ENCODE peak calls at places on chromosomes 16 and 17, in nine cellular contexts. A is AG04449, V is neural progenitor cell, G is WTC11, O is GM13976, X is Calu3, C is mucosa of descending colon, Q is GM06990, I is coronary artery. N is an unnamed sample.

GRCh38 chr16:50547944-50548658 is at the start of gene NKD1:
- DNase-seq in A (no peak), V (peak; percentile 95), G (peak; percentile 69), O (peak; percentile 96), X (peak; percentile 63), C (peak; percentile 71), Q (peak; percentile 64), I (peak; percentile 79), N (peak; percentile 80)

GRCh38 chr16:11181889-11182279 is 74.1 kb downstream of the SOCS1 start:
- DNase-seq in A (no peak), V (no peak), G (no peak), O (no peak), X (no peak), C (peak; percentile 18), Q (no peak), I (no peak), N (no peak)

GRCh38 chr17:45172541-45173286 is 11.0 kb downstream of the HEXIM2 start:
- DNase-seq in A (no peak), V (peak; percentile 62), G (peak; percentile 38), O (peak; percentile 62), X (peak; percentile 99), C (peak; percentile 81), Q (peak; percentile 65), I (peak; percentile 90), N (no peak)

GRCh38 chr16:21218135-21218534 is 6.8 kb upstream of the ZP2 start:
- DNase-seq in A (no peak), V (no peak), G (no peak), O (no peak), X (no peak), C (no peak), Q (no peak), I (peak; percentile 14), N (no peak)

GRCh38 chr17:68399638-68400403 is 57.5 kb downstream of the WIPI1 start:
- DNase-seq in A (no peak), V (no peak), G (no peak), O (no peak), X (no peak), C (no peak), Q (no peak), I (no peak), N (no peak)

GRCh38 chr16:72172105-72173034 is at the start of gene PMFBP1:
- DNase-seq in A (peak; percentile 21), V (no peak), G (no peak), O (peak; percentile 60), X (peak; percentile 37), C (peak; percentile 44), Q (peak; percentile 75), I (no peak), N (no peak)

GRCh38 chr16:59686405-59686804 is 952.3 kb upstream of the GOT2 start:
- DNase-seq in A (no peak), V (no peak), G (no peak), O (no peak), X (no peak), C (no peak), Q (no peak), I (no peak), N (no peak)

GRCh38 chr17:29640413-29640812 is 17.7 kb upstream of the CORO6 start:
- DNase-seq in A (peak; percentile 57), V (no peak), G (no peak), O (no peak), X (no peak), C (no peak), Q (no peak), I (no peak), N (no peak)

DNA sequence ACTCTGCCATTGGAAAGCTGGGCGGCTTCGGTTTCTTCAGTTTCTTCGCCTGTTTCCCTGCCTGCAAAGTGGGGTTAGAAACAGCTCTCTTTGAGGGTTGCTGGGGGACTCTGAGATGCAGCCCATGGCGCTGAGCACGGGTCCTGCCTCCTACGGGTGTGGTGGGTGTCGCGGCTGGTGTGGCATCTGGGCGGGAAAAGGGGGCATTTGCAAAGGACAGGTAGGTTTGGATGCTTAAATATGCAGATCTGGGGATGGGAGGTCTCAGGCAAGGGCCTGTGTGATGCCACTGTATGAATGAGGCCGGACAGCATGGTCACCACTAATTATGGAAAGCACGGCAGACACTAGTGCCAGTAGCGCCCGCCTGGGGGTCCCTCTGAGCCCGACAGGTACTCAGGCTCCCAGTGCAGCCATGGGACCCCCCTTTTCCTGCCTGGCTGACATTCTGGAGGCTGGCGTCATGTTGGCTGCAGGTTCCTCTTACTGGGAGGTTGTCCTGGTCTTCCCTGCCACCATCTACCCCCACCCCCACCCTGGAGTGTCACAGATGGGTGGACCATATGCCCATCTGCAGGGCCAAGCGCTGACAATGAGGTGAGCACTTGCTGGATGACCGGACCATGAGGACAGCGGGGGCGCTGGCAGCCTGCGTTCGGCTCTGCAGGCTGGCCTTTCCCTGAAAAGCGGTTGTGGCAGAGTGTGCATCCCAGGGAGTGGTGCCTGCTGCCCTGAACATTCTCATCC is 237.7 kb downstream of the SEC14L1 start:
- DNase-seq in A (no peak), V (no peak), G (no peak), O (no peak), X (no peak), C (no peak), Q (no peak), I (no peak), N (no peak)
- TF ChIP-seq CTCF in A (no peak), V (no peak), G (no peak), O (no peak), X (no peak), C (no peak), Q (no peak), I (no peak), N (no peak)

DNA sequence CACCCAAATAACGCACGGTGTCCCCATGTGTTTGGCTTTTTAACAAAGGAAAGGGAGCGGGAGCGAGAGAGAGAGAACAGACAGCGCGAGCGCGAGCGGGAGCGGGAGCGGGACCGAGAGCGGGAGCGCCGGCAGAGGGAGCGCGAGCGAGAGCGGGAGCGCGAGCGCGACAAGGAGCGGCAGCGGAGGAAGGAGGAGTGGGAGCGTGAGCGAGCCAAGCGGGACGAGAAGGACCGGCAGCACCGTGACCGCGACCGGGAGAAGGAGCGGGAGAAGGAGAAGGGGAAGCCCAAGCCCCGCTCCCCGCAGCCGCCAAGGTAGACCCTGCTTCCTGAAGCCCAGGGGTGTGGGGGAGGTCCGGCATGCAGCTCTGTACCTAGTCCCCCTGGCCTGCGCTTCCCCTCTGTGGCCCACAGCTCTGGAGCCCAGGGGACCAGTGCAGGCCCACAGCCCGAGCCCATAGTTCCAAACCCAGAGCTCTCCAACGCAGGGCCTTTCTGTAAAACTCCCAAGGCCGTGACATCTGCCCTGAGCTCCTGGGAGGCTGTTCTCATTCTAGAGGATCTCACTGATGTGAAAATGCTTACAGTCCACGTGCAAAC is 27.1 kb upstream of the IL17C start:
- DNase-seq in A (no peak), V (peak; percentile 73), G (peak; percentile 68), O (no peak), X (no peak), C (no peak), Q (no peak), I (no peak), N (peak; percentile 56)
- TF ChIP-seq CTCF in A (no peak), V (peak; percentile 48), G (no peak), O (no peak), X (no peak), C (no peak), Q (no peak), I (no peak), N (no peak)

GRCh38 chr17:80158846-80159245 is 11.0 kb upstream of the CARD14 start:
- DNase-seq in A (no peak), V (no peak), G (no peak), O (no peak), X (no peak), C (no peak), Q (no peak), I (no peak), N (no peak)

GRCh38 chr17:80151333-80151732 is 4.4 kb upstream of the EIF4A3 start:
- DNase-seq in A (peak; percentile 57), V (no peak), G (no peak), O (no peak), X (no peak), C (no peak), Q (no peak), I (no peak), N (no peak)

GRCh38 chr17:80152057-80152831 is 5.3 kb upstream of the EIF4A3 start:
- DNase-seq in A (no peak), V (no peak), G (peak; percentile 4), O (no peak), X (no peak), C (no peak), Q (no peak), I (no peak), N (no peak)

GRCh38 chr17:80153004-80153403 is 6.1 kb upstream of the EIF4A3 start:
- DNase-seq in A (no peak), V (no peak), G (peak; percentile 4), O (no peak), X (no peak), C (no peak), Q (peak; percentile 43), I (no peak), N (no peak)

GRCh38 chr17:80154166-80154565 is 7.2 kb upstream of the EIF4A3 start:
- DNase-seq in A (no peak), V (no peak), G (no peak), O (no peak), X (no peak), C (no peak), Q (no peak), I (no peak), N (no peak)
- TF ChIP-seq CTCF in A (no peak), V (no peak), G (no peak), O (no peak), X (no peak), C (no peak), Q (no peak), I (no peak), N (no peak)

GRCh38 chr17:32485261-32485955 is 1.4 kb upstream of the CDK5R1 start:
- DNase-seq in A (no peak), V (no peak), G (no peak), O (no peak), X (no peak), C (no peak), Q (no peak), I (no peak), N (no peak)

GRCh38 chr17:32484041-32484461 is 2.7 kb upstream of the CDK5R1 start:
- DNase-seq in A (no peak), V (no peak), G (no peak), O (no peak), X (no peak), C (no peak), Q (no peak), I (no peak), N (no peak)

GRCh38 chr17:32482568-32483320 is 4.0 kb upstream of the CDK5R1 start:
- DNase-seq in A (no peak), V (no peak), G (no peak), O (no peak), X (no peak), C (no peak), Q (no peak), I (no peak), N (no peak)

GRCh38 chr17:32484628-32485027 is 2.2 kb upstream of the CDK5R1 start:
- DNase-seq in A (no peak), V (no peak), G (no peak), O (no peak), X (no peak), C (no peak), Q (no peak), I (no peak), N (no peak)

DNA sequence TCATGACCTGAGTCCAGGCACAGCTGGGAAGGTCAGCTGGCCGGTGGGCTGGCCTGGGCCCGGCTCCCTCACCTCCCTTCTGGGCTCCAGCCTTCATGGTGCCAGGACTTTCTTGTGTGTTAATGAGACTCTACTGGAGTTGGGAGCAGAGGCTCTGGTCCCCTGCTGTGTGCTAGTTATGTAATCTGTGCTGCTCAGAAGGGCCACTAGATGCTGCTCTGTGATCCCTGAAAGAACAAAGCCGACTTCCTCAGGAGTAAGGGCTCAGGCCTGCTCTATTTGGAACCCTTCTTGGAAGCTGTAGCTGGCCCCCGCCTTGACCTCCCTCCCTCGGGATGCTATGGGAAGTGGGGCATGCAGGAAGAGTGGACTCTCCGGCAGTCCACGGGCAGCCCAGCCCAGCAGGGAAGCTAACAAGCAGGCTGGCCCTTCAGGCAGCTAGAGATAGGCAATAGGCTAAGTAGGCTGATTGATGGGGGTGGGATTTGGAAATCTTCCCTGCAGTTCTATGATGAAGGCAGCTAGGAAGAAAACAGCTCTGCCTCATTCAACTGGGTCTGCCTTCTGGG is 3.3 kb upstream of the CDK5R1 start:
- DNase-seq in A (no peak), V (peak; percentile 91), G (peak; percentile 59), O (peak; percentile 83), X (no peak), C (peak; percentile 39), Q (peak; percentile 58), I (peak; percentile 87), N (peak; percentile 38)
- TF ChIP-seq CTCF in A (peak; percentile 79), V (peak; percentile 64), G (no peak), O (peak; percentile 81), X (no peak), C (peak; percentile 13), Q (peak; percentile 95), I (peak; percentile 37), N (no peak)

N was measured in endothelial cell.